ENCODE peak calls at places on chromosome 20, in nine cellular contexts. F, M, P, B, O, W, H, N and S are unnamed samples.

GRCh38 chr20:59992531-59992930 is 34.3 kb downstream of the CDH26 start:
- DNase-seq in O (peak; percentile 30), W (no peak), N (no peak), M (no peak), B (no peak), H (no peak), F (no peak), P (no peak), S (peak; percentile 18)

GRCh38 chr20:52305843-52306242 is 114.3 kb upstream of the ZFP64 start:
- DNase-seq in P (no peak), M (no peak), N (no peak), B (no peak), F (no peak), O (no peak), W (no peak), H (no peak), S (no peak)

GRCh38 chr20:50481741-50482140 is 28.4 kb upstream of the PTPN1 start:
- DNase-seq in W (no peak), B (no peak), N (no peak), O (no peak), M (no peak), F (no peak), H (no peak), P (no peak), S (no peak)

GRCh38 chr20:38870733-38871559 is 55.3 kb upstream of the FAM83D start:
- DNase-seq in O (peak; percentile 15), B (peak; percentile 51), F (no peak), H (no peak), M (no peak), P (no peak), W (no peak), N (no peak), S (peak; percentile 1)

GRCh38 chr20:24503352-24503931 is 34.0 kb downstream of the SYNDIG1 start:
- DNase-seq in F (peak; percentile 72), M (peak; percentile 41), W (peak; percentile 59), O (peak; percentile 47), B (no peak), P (no peak), N (no peak), H (no peak), S (peak; percentile 13)

GRCh38 chr20:3990741-3991140 is 24.6 kb downstream of the RNF24 start:
- DNase-seq in O (no peak), H (no peak), F (no peak), P (no peak), B (no peak), W (no peak), N (no peak), M (no peak), S (no peak)

GRCh38 chr20:32068174-32068573 is 16.1 kb downstream of the HCK start:
- DNase-seq in O (no peak), P (no peak), H (no peak), B (no peak), F (no peak), M (no peak), N (no peak), W (no peak), S (no peak)

GRCh38 chr20:689348-689747 is 13.7 kb upstream of the SCRT2 start:
- DNase-seq in B (no peak), F (no peak), P (no peak), M (no peak), W (no peak), O (no peak), N (no peak), H (no peak), S (no peak)

GRCh38 chr20:40470313-40471260 is 218.4 kb downstream of the MAFB start:
- DNase-seq in B (no peak), N (no peak), W (no peak), H (peak; percentile 14), M (no peak), F (peak; percentile 14), O (no peak), P (no peak), S (no peak)